ENCODE peak calls at places on chromosomes 11 and 22, in four cellular contexts. K is K562, G is H1, I is GM12878. M is an unnamed sample.

GRCh38 chr22:47367993-47368945 is 605.8 kb downstream of the TBC1D22A start:
- DNase-seq in I (no peak), K (no peak), G (no peak), M (no peak)

GRCh38 chr22:32202539-32203180 is 2.2 kb downstream of the RFPL2 start:
- DNase-seq in K (peak), I (no peak), G (no peak), M (peak)

GRCh38 chr22:25722223-25723015 is 19.6 kb upstream of the MYO18B start:
- DNase-seq in K (no peak), G (no peak), I (no peak), M (no peak)

GRCh38 chr11:40203606-40204005 is 1255.8 kb downstream of the LRRC4C start:
- DNase-seq in K (no peak), G (no peak), I (no peak), M (no peak)

GRCh38 chr22:36795633-36796032 is 19.7 kb upstream of the IFT27 start:
- DNase-seq in I (no peak), G (no peak), K (no peak), M (no peak)

GRCh38 chr11:16193897-16194381 is 162.4 kb downstream of the SOX6 start:
- DNase-seq in I (no peak), K (peak), G (no peak), M (no peak)

GRCh38 chr22:23520875-23521441 is 59.1 kb downstream of the IGLL1 start:
- DNase-seq in K (peak), I (no peak), G (no peak), M (no peak)

GRCh38 chr11:125199915-125200314 is 35.4 kb downstream of the PKNOX2 start:
- DNase-seq in G (no peak), K (no peak), I (no peak), M (no peak)

GRCh38 chr22:35995772-35996171 is 32.9 kb downstream of the RBFOX2 start:
- DNase-seq in I (no peak), K (no peak), G (no peak), M (no peak)

GRCh38 chr22:46801331-46801811 is 38.9 kb downstream of the TBC1D22A start:
- DNase-seq in G (no peak), I (no peak), K (no peak), M (no peak)

DNA sequence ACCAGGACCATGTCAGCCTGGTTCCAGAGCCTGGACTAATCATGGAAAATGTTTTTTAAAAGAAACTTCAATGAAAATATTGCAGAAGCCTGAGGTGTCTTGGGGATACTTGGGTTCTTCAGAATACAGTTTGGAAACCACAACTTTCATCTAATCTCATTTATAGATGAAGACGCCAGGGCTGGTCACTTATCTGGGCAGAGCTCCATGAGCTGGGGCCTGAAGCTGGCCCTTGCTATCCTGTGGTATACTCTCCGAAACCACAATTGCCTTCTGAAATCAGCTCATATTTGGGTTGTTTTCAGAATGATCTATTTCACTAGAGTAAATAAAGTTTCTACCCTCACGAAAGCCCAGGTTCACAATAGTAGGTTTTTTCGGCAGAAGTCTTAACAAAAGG is 4.2 kb upstream of the CRTAM start:
- DNase-seq in I (no peak), K (no peak), G (no peak), M (no peak)
- H3K9ac ChIP-seq in I (no peak), K (no peak), G (no peak), M (no peak)

DNA sequence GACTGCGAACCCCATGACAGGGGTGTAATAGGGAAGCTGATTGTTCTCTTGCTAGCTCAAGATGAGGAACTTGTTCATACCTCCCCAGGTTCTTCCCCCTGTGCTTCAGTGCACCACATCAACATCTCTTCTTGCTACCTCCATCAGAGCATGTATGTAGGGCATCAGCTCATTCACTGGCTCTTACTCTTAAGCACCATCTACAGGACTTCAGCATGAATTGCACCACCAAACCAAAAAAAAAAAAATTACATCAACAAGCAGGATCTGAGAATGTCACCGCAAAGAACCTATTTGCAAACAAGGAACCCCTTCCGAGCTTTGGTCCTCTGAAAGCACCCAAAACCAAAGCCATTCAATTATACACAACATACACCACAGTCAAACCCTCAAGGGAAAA is 2226.5 kb upstream of the RAG2 start:
- DNase-seq in K (no peak), I (no peak), G (no peak), M (no peak)
- TF ChIP-seq EGR1 in K (no peak), I (no peak), G (no peak), M (no peak)

GRCh38 chr11:17575431-17576425 is 28.7 kb downstream of the OTOG start:
- DNase-seq in I (no peak), K (no peak), G (no peak), M (no peak)

GRCh38 chr11:17578958-17579357 is 31.9 kb downstream of the OTOG start:
- DNase-seq in G (no peak), I (no peak), K (no peak), M (no peak)

GRCh38 chr11:17579451-17579850 is 32.4 kb downstream of the OTOG start:
- DNase-seq in I (no peak), K (no peak), G (no peak), M (no peak)

GRCh38 chr11:17580271-17580670 is 33.2 kb downstream of the OTOG start:
- DNase-seq in G (no peak), K (no peak), I (no peak), M (no peak)

DNA sequence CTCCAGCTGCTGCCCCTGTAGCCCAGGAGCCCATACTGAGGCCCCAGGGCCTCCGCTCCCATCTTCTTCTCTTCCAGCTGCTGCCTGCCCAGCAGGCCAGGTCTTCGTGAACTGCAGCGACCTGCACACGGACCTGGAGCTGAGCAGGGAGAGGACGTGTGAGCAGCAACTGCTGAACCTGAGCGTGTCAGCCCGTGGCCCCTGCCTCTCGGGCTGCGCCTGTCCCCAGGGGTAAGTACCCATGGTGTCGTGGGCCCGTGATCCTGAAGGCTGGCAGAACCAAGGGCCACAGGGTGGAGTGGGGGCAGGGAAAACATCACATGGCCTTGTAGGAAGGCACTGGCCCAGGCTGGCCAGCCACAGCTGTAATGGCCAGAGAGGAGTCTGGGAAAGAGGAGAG is 31.2 kb downstream of the OTOG start:
- DNase-seq in I (no peak), G (no peak), K (no peak), M (no peak)
- TF ChIP-seq YY1 in I (no peak), G (no peak), K (no peak), M (no peak)

DNA sequence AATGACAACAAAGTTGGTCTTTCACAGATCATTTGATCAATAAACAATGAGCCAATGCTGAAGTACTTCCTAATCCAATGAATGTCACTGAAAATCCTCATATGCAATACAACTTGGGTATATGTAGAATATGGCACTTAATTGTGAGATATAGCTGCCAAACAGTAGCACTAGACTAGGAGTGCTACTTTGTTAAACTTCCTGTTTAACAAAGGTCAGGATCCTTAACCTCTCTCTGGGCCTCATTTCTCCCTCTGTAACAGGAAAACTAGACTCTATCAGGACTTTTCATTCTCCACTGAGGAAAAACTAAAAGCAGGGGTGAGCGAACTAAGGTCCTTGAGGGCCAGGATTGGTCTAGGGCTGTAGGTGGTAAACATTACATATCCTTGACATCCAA is 56.1 kb downstream of the PITPNB start:
- DNase-seq in I (no peak), K (no peak), G (no peak), M (no peak)
- H3K9ac ChIP-seq in I (no peak), K (no peak), G (no peak), M (no peak)

GRCh38 chr22:28983788-28984441 is 77.7 kb downstream of the C22orf31 start:
- DNase-seq in K (no peak), G (no peak), I (no peak), M (no peak)
- TF ChIP-seq EGR1 in K (no peak), G (no peak), I (no peak), M (no peak)

GRCh38 chr11:64900774-64901173 is 16.2 kb downstream of the ATG2A start:
- DNase-seq in K (no peak), I (no peak), G (no peak), M (no peak)

GRCh38 chr11:64902102-64902900 is 14.7 kb downstream of the ATG2A start:
- DNase-seq in G (no peak), K (no peak), I (no peak), M (no peak)

GRCh38 chr11:64898541-64898940 is 18.5 kb downstream of the ATG2A start:
- DNase-seq in G (no peak), K (no peak), I (no peak), M (no peak)

GRCh38 chr11:64898076-64898445 is 18.9 kb downstream of the ATG2A start:
- DNase-seq in G (no peak), K (no peak), I (no peak), M (no peak)

DNA sequence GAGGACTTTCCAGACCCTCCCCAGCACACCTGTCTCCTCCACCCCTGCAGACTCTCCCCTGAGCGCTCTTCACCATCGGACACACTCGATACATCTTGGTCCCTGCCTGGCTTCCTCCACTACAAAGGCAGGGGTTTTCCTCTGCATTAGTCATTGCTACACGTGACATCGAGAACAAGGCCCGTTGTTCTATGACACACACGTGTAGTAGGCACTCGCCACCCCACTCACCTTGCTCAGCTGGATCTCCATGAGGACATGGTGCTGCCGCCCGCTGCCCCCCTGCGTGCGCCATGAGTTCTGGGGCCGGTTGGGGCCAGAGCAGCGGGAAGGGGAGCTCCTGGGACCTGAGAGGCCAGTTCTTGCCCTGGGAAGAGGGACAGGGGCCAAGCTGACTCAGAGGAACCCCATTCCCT is 16.7 kb downstream of the ATG2A start:
- DNase-seq in K (no peak), G (no peak), I (no peak), M (no peak)
- TF ChIP-seq YY1 in K (no peak), G (no peak), I (no peak), M (no peak)

GRCh38 chr11:33063326-33063775 is 24.0 kb downstream of the TCP11L1 start:
- DNase-seq in G (no peak), I (peak), K (no peak), M (no peak)
- H3K9ac ChIP-seq in G (no peak), I (peak), K (no peak), M (no peak)

M was measured in HCT116.